ENCODE peak calls at places on chromosome 21, in five cellular contexts. C is gastroesophageal sphincter; E is activated CD8-positive, alpha-beta T cell treated with anti-CD3 and anti-CD28 coated beads, Interleukin-2, amount 10 ng/mL, durations not matched to agents 7 days and 5 days; B is foreskin keratinocyte; R is activated T-helper 17 cell treated with anti-CD3 and anti-CD28 coated beads, Interleukin-2, amount 50 U/mL, for 72 hours. A is an unnamed sample.

GRCh38 chr21:45386728-45387371 is 18.1 kb upstream of the COL18A1 start:
- ATAC-seq in C (peak), R (no peak), E (no peak), B (peak), A (peak)

GRCh38 chr21:37520801-37521200 is 154.2 kb downstream of the DYRK1A start:
- ATAC-seq in C (no peak), B (no peak), E (no peak), R (no peak), A (no peak)

GRCh38 chr21:45465105-45465504 is 60.1 kb downstream of the COL18A1 start:
- ATAC-seq in B (no peak), E (no peak), C (no peak), R (no peak), A (no peak)

GRCh38 chr21:46266946-46267345 is 18.5 kb downstream of the MCM3AP start:
- ATAC-seq in E (no peak), B (no peak), R (no peak), C (no peak), A (no peak)

GRCh38 chr21:27590271-27590670 is 623.4 kb upstream of the ADAMTS5 start:
- ATAC-seq in C (no peak), E (no peak), R (no peak), B (no peak), A (no peak)

GRCh38 chr21:25360593-25360992 is 246.7 kb downstream of the MRPL39 start:
- ATAC-seq in B (peak), C (no peak), R (peak), E (no peak), A (peak)

GRCh38 chr21:15132781-15133180 is 68.0 kb upstream of the NRIP1 start:
- ATAC-seq in B (no peak), E (no peak), C (no peak), R (no peak), A (no peak)

GRCh38 chr21:42640486-42640885 is 12.9 kb upstream of the PDE9A start:
- ATAC-seq in E (no peak), B (no peak), C (no peak), R (no peak), A (no peak)

GRCh38 chr21:8991968-8992621 is 1529.3 kb upstream of the TPTE start:
- ATAC-seq in E (no peak), B (no peak), R (peak), C (peak), A (no peak)

GRCh38 chr21:42460391-42461184 is 35.4 kb downstream of the RSPH1 start:
- ATAC-seq in B (no peak), E (peak), C (no peak), R (peak), A (no peak)